ENCODE peak calls at places on chromosomes 2 and 18, in six cellular contexts. G is SHP77; L is NCI-H2171; X is A549; B is stimulated activated CD4-positive, alpha-beta T cell treated with anti-CD3 and anti-CD28 coated beads, TNF-alpha, amount 100 ng/mL, for 4 hours; R is hippocampal formation. H is an unnamed sample.

GRCh38 chr2:152497481-152498052 is 162.6 kb downstream of the FMNL2 start:
- DNase-seq in X (no peak), B (no peak), R (no peak), L (no peak), G (no peak), H (no peak)

GRCh38 chr2:127932199-127932877 is 46.6 kb upstream of the AMMECR1L start:
- DNase-seq in G (no peak), R (no peak), L (no peak), B (no peak), X (no peak), H (no peak)

GRCh38 chr2:40809156-40809555 is 357.3 kb upstream of the SLC8A1 start:
- DNase-seq in B (no peak), R (no peak), X (no peak), G (no peak), L (no peak), H (no peak)

GRCh38 chr2:15472133-15472532 is 89.0 kb downstream of the NBAS start:
- DNase-seq in R (no peak), X (no peak), G (no peak), B (no peak), L (no peak), H (no peak)

GRCh38 chr2:76268928-76269327 is 558.2 kb upstream of the GCFC2 start:
- DNase-seq in G (no peak), L (peak; percentile 8), B (no peak), X (no peak), R (peak; percentile 2), H (no peak)

GRCh38 chr2:155377178-155377780 is 678.8 kb downstream of the KCNJ3 start:
- DNase-seq in G (no peak), B (no peak), X (no peak), R (peak; percentile 60), L (peak; percentile 31), H (no peak)

GRCh38 chr2:159064446-159065301 is 96.2 kb downstream of the TANC1 start:
- DNase-seq in G (no peak), R (no peak), B (no peak), X (no peak), L (no peak), H (no peak)

GRCh38 chr18:76384861-76385680 is 110.0 kb downstream of the ZNF516 start:
- DNase-seq in X (no peak), L (no peak), G (no peak), B (no peak), R (no peak), H (no peak)

GRCh38 chr2:239363946-239364637 is 36.7 kb downstream of the HDAC4 start:
- DNase-seq in X (no peak), R (no peak), L (no peak), B (no peak), G (no peak), H (no peak)

GRCh38 chr2:19337742-19338141 is 20.7 kb downstream of the OSR1 start:
- DNase-seq in G (no peak), L (no peak), X (no peak), R (no peak), B (no peak), H (no peak)

GRCh38 chr2:34663314-34663713 is 1064.2 kb upstream of the FAM98A start:
- DNase-seq in R (no peak), G (no peak), X (no peak), L (no peak), B (no peak), H (no peak)

GRCh38 chr2:85996591-85996990 is 107.8 kb upstream of the ST3GAL5 start:
- DNase-seq in X (no peak), L (no peak), B (no peak), G (no peak), R (no peak), H (no peak)

GRCh38 chr2:209423562-209424541 is at the start of gene MAP2:
- DNase-seq in R (peak; percentile 80), L (peak; percentile 87), B (peak; percentile 37), G (peak; percentile 91), X (peak; percentile 55), H (peak; percentile 39)

GRCh38 chr2:176473177-176473576 is 203.9 kb downstream of the MTX2 start:
- DNase-seq in L (peak; percentile 93), B (no peak), R (no peak), G (peak; percentile 72), X (no peak), H (no peak)

GRCh38 chr2:175930504-175930903 is 71.6 kb downstream of the LNPK start:
- DNase-seq in X (no peak), B (no peak), L (no peak), R (no peak), G (no peak), H (no peak)

GRCh38 chr18:9868857-9869712 is 16.7 kb upstream of the TXNDC2 start:
- DNase-seq in X (no peak), B (no peak), L (no peak), G (no peak), R (no peak), H (no peak)

GRCh38 chr2:173869244-173869643 is 95.9 kb downstream of the SP3 start:
- DNase-seq in X (no peak), L (no peak), G (no peak), R (no peak), B (no peak), H (no peak)

GRCh38 chr2:36395866-36396265 is 40.3 kb downstream of the CRIM1 start:
- DNase-seq in B (no peak), G (no peak), L (no peak), X (no peak), R (no peak), H (no peak)

GRCh38 chr2:25845843-25846505 is 32.3 kb downstream of the ASXL2 start:
- DNase-seq in R (no peak), L (no peak), X (no peak), G (no peak), B (no peak), H (no peak)

GRCh38 chr2:241820625-241821384 is 11.8 kb downstream of the NEU4 start:
- DNase-seq in X (no peak), B (no peak), R (no peak), L (no peak), G (no peak), H (no peak)

GRCh38 chr2:196984888-196985287 is 58.4 kb upstream of the PGAP1 start:
- DNase-seq in B (no peak), L (no peak), G (no peak), X (no peak), R (no peak), H (no peak)

GRCh38 chr2:223723954-223724411 is 113.4 kb downstream of the AP1S3 start:
- DNase-seq in R (no peak), B (no peak), X (no peak), G (peak; percentile 96), L (peak; percentile 57), H (no peak)

GRCh38 chr2:150531626-150532419 is 44.4 kb upstream of the RND3 start:
- DNase-seq in G (no peak), X (no peak), R (no peak), L (no peak), B (no peak), H (no peak)

GRCh38 chr2:63742592-63742991 is 99.1 kb upstream of the UGP2 start:
- DNase-seq in B (no peak), G (no peak), L (no peak), X (no peak), R (peak; percentile 1), H (no peak)

GRCh38 chr2:153105829-153106578 is 372.6 kb downstream of the RPRM start:
- DNase-seq in R (no peak), G (no peak), X (no peak), B (no peak), L (no peak), H (no peak)

GRCh38 chr2:45458909-45459563 is 152.0 kb downstream of the SRBD1 start:
- DNase-seq in L (no peak), X (peak; percentile 33), R (no peak), B (no peak), G (no peak), H (peak; percentile 13)

GRCh38 chr2:53715568-53715967 is 52.0 kb upstream of the CHAC2 start:
- DNase-seq in G (peak; percentile 4), B (no peak), R (no peak), X (peak; percentile 4), L (no peak), H (no peak)

GRCh38 chr2:127094509-127095366 is 12.2 kb downstream of the BIN1 start:
- DNase-seq in L (no peak), G (no peak), X (peak; percentile 43), B (no peak), R (peak; percentile 48), H (no peak)

GRCh38 chr2:15956230-15956629 is 15.9 kb downstream of the MYCN start:
- DNase-seq in G (no peak), X (no peak), B (no peak), L (no peak), R (no peak), H (no peak)

GRCh38 chr2:16103614-16104344 is 163.4 kb downstream of the MYCN start:
- DNase-seq in R (no peak), L (no peak), B (no peak), X (no peak), G (no peak), H (no peak)

GRCh38 chr2:197209742-197210408 is 100.7 kb downstream of the ANKRD44 start:
- DNase-seq in B (no peak), G (no peak), X (no peak), L (no peak), R (no peak), H (no peak)

GRCh38 chr2:223037433-223037800 is 14.6 kb upstream of the KCNE4 start:
- DNase-seq in G (no peak), B (no peak), L (no peak), X (no peak), R (no peak), H (no peak)

GRCh38 chr2:152407204-152407721 is 72.3 kb downstream of the FMNL2 start:
- DNase-seq in X (peak; percentile 65), R (peak; percentile 70), G (no peak), L (no peak), B (no peak), H (no peak)

GRCh38 chr2:203824653-203825052 is 42.9 kb upstream of the CTLA4 start:
- DNase-seq in B (no peak), R (no peak), L (no peak), X (no peak), G (no peak), H (no peak)

GRCh38 chr2:131105156-131105949 is at the start of gene PLEKHB2:
- DNase-seq in G (peak; percentile 85), R (peak; percentile 93), L (peak; percentile 84), X (peak; percentile 80), B (peak; percentile 88), H (peak; percentile 48)

GRCh38 chr2:9228088-9228751 is 21.6 kb downstream of the ASAP2 start:
- DNase-seq in X (no peak), R (no peak), B (no peak), L (no peak), G (no peak), H (no peak)

GRCh38 chr2:241068942-241069810 is 32.9 kb downstream of the MTERF4 start:
- DNase-seq in B (no peak), G (no peak), L (no peak), X (no peak), R (no peak), H (no peak)

GRCh38 chr2:152499921-152500320 is 164.9 kb downstream of the FMNL2 start:
- DNase-seq in B (no peak), X (no peak), L (no peak), G (no peak), R (no peak), H (no peak)

GRCh38 chr2:29627366-29627765 is 294.0 kb downstream of the ALK start:
- DNase-seq in X (no peak), B (no peak), G (no peak), R (no peak), L (no peak), H (peak; percentile 5)

H was measured in pulmonary artery endothelial cell.